ENCODE peak calls at places on chromosome 11, in nine cellular contexts. H is CD4-positive, alpha-beta T cell; V is left lung; P is CD4-positive, CD25-positive, alpha-beta regulatory T cell; Y is Panc1; A is SK-N-SH treated with all-trans-retinoic acid at 6 μM for 48 hours; R is activated T-cell treated with anti-CD3 and anti-CD28 coated beads, Interleukin-2, amount 50 U/mL, for 4 hours; N is gastroesophageal sphincter; L is body of pancreas. T is an unnamed sample.
A peak's percentile ranks its signal among the peaks of the same experiment; 100 is the strongest.

GRCh38 chr11:18393581-18394299 is 623 bp upstream of the LDHA start:
- ATAC-seq in A (peak; percentile 1), P (no peak), H (no peak), V (peak; percentile 5), R (peak; percentile 10), N (no peak), Y (peak; percentile 10), L (no peak), T (no peak)

GRCh38 chr11:59206635-59207034 is 6.1 kb downstream of the MPEG1 start:
- ATAC-seq in P (no peak), Y (peak; percentile 78), H (no peak), A (peak; percentile 88), N (no peak), R (no peak), L (no peak), V (peak; percentile 42), T (no peak)

GRCh38 chr11:66686100-66686785 is 8.6 kb upstream of the RBM4B start:
- ATAC-seq in L (no peak), R (no peak), A (no peak), Y (no peak), P (no peak), H (no peak), V (no peak), N (no peak), T (no peak)

GRCh38 chr11:119134389-119134978 is 13.1 kb downstream of the HINFP start:
- ATAC-seq in R (peak; percentile 48), N (no peak), Y (peak; percentile 74), A (peak; percentile 85), P (no peak), V (peak; percentile 56), H (no peak), L (peak; percentile 76), T (no peak)

GRCh38 chr11:75733346-75734107 is 15.9 kb downstream of the MOGAT2 start:
- ATAC-seq in A (no peak), R (no peak), N (no peak), L (no peak), V (peak; percentile 93), Y (peak; percentile 12), H (no peak), P (no peak), T (peak; percentile 41)

GRCh38 chr11:108170191-108170590 is 48.8 kb downstream of the ACAT1 start:
- ATAC-seq in A (no peak), P (no peak), V (no peak), N (no peak), H (no peak), Y (no peak), L (no peak), R (peak; percentile 46), T (no peak)

GRCh38 chr11:2298795-2299747 is 2.6 kb downstream of the C11orf21 start:
- ATAC-seq in L (no peak), H (no peak), R (no peak), N (no peak), V (peak; percentile 14), Y (peak; percentile 82), A (peak; percentile 18), P (no peak), T (no peak)

GRCh38 chr11:67996622-67997459 is 7.1 kb downstream of the UNC93B1 start:
- ATAC-seq in P (peak; percentile 37), V (peak; percentile 96), Y (peak; percentile 90), N (peak; percentile 82), A (peak; percentile 79), L (peak; percentile 82), H (peak; percentile 67), R (peak; percentile 72), T (peak; percentile 61)

GRCh38 chr11:125408281-125408680 is 87.8 kb downstream of the FEZ1 start:
- ATAC-seq in V (no peak), P (no peak), H (no peak), L (no peak), A (no peak), N (no peak), Y (no peak), R (no peak), T (no peak)

GRCh38 chr11:97751952-97752351 is 1268.8 kb upstream of the CNTN5 start:
- ATAC-seq in H (no peak), V (no peak), A (no peak), R (no peak), N (no peak), P (no peak), Y (no peak), L (no peak), T (no peak)

GRCh38 chr11:73266644-73267015 is 5.5 kb upstream of the P2RY6 start:
- ATAC-seq in A (no peak), N (no peak), L (no peak), Y (no peak), V (no peak), R (no peak), H (no peak), P (no peak), T (no peak)

GRCh38 chr11:34167961-34168360 is 62.5 kb downstream of the NAT10 start:
- ATAC-seq in L (no peak), P (no peak), R (no peak), Y (no peak), A (no peak), V (no peak), H (no peak), N (no peak), T (no peak)

GRCh38 chr11:111726301-111726713 is 39.9 kb downstream of the PPP2R1B start:
- ATAC-seq in R (no peak), Y (no peak), N (no peak), L (peak; percentile 68), V (no peak), H (no peak), P (no peak), A (no peak), T (no peak)